ENCODE peak calls at places on chromosome 19, in ten cellular contexts. H is CD8-positive, alpha-beta T cell; E is Panc1; Q is H1; B is GM23338; C is mammary epithelial cell; M is endodermal cell; S is body of pancreas; X is keratinocyte; Y is stomach. W is an unnamed sample.

GRCh38 chr19:35355851-35356460 is 2.3 kb upstream of the FFAR3 start:
- DNase-seq in H (no peak), E (no peak), Q (no peak), B (peak; percentile 26), C (no peak), M (peak; percentile 49), S (no peak), X (no peak), Y (no peak), W (peak; percentile 46)

GRCh38 chr19:5519076-5519475 is 48.7 kb downstream of the TINCR start:
- DNase-seq in H (no peak), E (no peak), Q (no peak), B (no peak), C (no peak), M (no peak), S (no peak), X (no peak), Y (no peak), W (no peak)

GRCh38 chr19:3506384-3507340 is 551 bp downstream of the FZR1 start:
- DNase-seq in H (no peak), E (no peak), Q (no peak), B (peak; percentile 52), C (peak; percentile 40), M (peak; percentile 66), S (peak; percentile 55), X (no peak), Y (peak; percentile 30), W (peak; percentile 82)

GRCh38 chr19:6259312-6259861 is 20.4 kb downstream of the MLLT1 start:
- DNase-seq in H (no peak), E (no peak), Q (no peak), B (no peak), C (no peak), M (no peak), S (no peak), X (no peak), Y (no peak), W (no peak)

GRCh38 chr19:32866564-32867265 is 2.9 kb downstream of the SLC7A9 start:
- DNase-seq in H (no peak), E (no peak), Q (no peak), B (no peak), C (no peak), M (no peak), S (no peak), X (no peak), Y (no peak), W (peak; percentile 46)

GRCh38 chr19:18518639-18519038 is 3.2 kb downstream of the ELL start:
- DNase-seq in H (no peak), E (no peak), Q (no peak), B (no peak), C (no peak), M (no peak), S (no peak), X (no peak), Y (no peak), W (no peak)

GRCh38 chr19:32373614-32374295 is 28.3 kb downstream of the ZNF507 start:
- DNase-seq in H (no peak), E (peak; percentile 100), Q (no peak), B (no peak), C (peak; percentile 96), M (no peak), S (peak; percentile 44), X (peak; percentile 89), Y (peak; percentile 27), W (no peak)

GRCh38 chr19:4911314-4911713 is 2.0 kb downstream of the UHRF1 start:
- DNase-seq in H (no peak), E (no peak), Q (no peak), B (no peak), C (no peak), M (no peak), S (no peak), X (no peak), Y (no peak), W (no peak)

GRCh38 chr19:57558525-57558924 is 1.1 kb downstream of the ZNF550 start:
- DNase-seq in H (no peak), E (no peak), Q (no peak), B (peak; percentile 15), C (no peak), M (no peak), S (no peak), X (no peak), Y (no peak), W (peak; percentile 36)

GRCh38 chr19:23116802-23117571 is at the start of gene ZNF730:
- DNase-seq in H (peak; percentile 33), E (no peak), Q (peak; percentile 66), B (peak; percentile 81), C (peak; percentile 80), M (peak; percentile 99), S (peak; percentile 37), X (no peak), Y (no peak), W (peak; percentile 88)

GRCh38 chr19:51760811-51761356 is at the start of gene FPR2:
- DNase-seq in H (no peak), E (no peak), Q (no peak), B (peak; percentile 41), C (no peak), M (peak; percentile 45), S (no peak), X (no peak), Y (no peak), W (no peak)

GRCh38 chr19:36876993-36877938 is 26.6 kb downstream of the ZNF345 start:
- DNase-seq in H (no peak), E (no peak), Q (no peak), B (peak; percentile 3), C (no peak), M (no peak), S (no peak), X (no peak), Y (no peak), W (no peak)

GRCh38 chr19:3389876-3390361 is 23.5 kb downstream of the NFIC start:
- DNase-seq in H (no peak), E (no peak), Q (no peak), B (peak; percentile 62), C (no peak), M (peak; percentile 76), S (peak; percentile 60), X (no peak), Y (peak; percentile 35), W (peak; percentile 90)

GRCh38 chr19:18408053-18408476 is 10.6 kb upstream of the LRRC25 start:
- DNase-seq in H (no peak), E (no peak), Q (no peak), B (peak; percentile 81), C (no peak), M (peak; percentile 90), S (peak; percentile 74), X (no peak), Y (peak; percentile 74), W (peak; percentile 83)

GRCh38 chr19:29674374-29675119 is 9.3 kb downstream of the PLEKHF1 start:
- DNase-seq in H (no peak), E (no peak), Q (no peak), B (no peak), C (no peak), M (no peak), S (no peak), X (no peak), Y (no peak), W (no peak)

GRCh38 chr19:50005428-50005827 is 19.7 kb downstream of the VRK3 start:
- DNase-seq in H (no peak), E (no peak), Q (no peak), B (no peak), C (no peak), M (no peak), S (no peak), X (no peak), Y (no peak), W (no peak)
- H3K4me3 ChIP-seq in H (no peak overlapping the region), E (no peak overlapping the region), Q (no peak overlapping the region), B (no peak overlapping the region), C (no peak overlapping the region), M (no peak overlapping the region), S (no peak overlapping the region), X (no peak overlapping the region), Y (no peak overlapping the region), W (no peak overlapping the region)

GRCh38 chr19:46494936-46495788 is 505 bp downstream of the PNMA8B start:
- DNase-seq in H (no peak), E (no peak), Q (no peak), B (peak; percentile 42), C (no peak), M (peak; percentile 71), S (no peak), X (no peak), Y (no peak), W (peak; percentile 67)
- H3K27me3 ChIP-seq in H (peaks cover 30% of the 10 kb centered on the region), E (no peaks in the 10 kb centered on the region), Q (peaks cover 48% of the 10 kb centered on the region), B (peaks cover 55% of the 10 kb centered on the region), C (no peaks in the 10 kb centered on the region), M (peaks cover 44% of the 10 kb centered on the region), S (no peaks in the 10 kb centered on the region), X (peaks cover 26% of the 10 kb centered on the region), Y (peaks cover 3% of the 10 kb centered on the region), W (peaks cover 46% of the 10 kb centered on the region)

DNA sequence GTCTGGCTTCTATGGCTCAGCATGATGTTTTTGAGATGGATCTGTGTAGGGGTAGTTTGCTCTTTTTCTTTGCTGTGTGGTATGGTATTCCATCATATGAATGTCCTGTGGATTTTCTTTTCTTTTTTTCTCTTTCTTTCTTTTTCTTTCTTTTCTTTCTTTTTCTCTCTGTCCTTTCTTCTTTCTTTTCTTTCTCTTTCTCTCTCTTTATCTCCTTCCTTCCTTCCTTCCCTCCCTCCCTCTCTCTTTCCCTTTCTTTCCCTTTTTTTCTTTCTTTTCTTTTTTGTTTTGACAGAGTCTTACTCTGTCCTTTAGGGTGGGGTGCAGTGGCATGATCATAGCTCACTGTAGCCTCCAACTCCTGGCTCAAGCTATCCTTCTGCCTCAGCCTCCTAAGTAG is 9.0 kb upstream of the HNRNPUL1 start:
- DNase-seq in H (no peak), E (no peak), Q (no peak), B (no peak), C (no peak), M (no peak), S (no peak), X (no peak), Y (no peak), W (no peak)
- H3K36me3 ChIP-seq in H (no peaks in the 10 kb centered on the region), E (peaks cover 6% of the 10 kb centered on the region), Q (peaks cover 46% of the 10 kb centered on the region), B (peaks cover 6% of the 10 kb centered on the region), C (peaks cover 57% of the 10 kb centered on the region), M (peaks cover 4% of the 10 kb centered on the region), S (no peaks in the 10 kb centered on the region), X (peaks cover 33% of the 10 kb centered on the region), Y (peaks cover 99% of the 10 kb centered on the region), W (peaks cover 21% of the 10 kb centered on the region)

GRCh38 chr19:1169921-1170885 is 3.9 kb downstream of the SBNO2 start:
- DNase-seq in H (no peak), E (no peak), Q (no peak), B (no peak), C (peak; percentile 79), M (no peak), S (no peak), X (no peak), Y (peak; percentile 56), W (no peak)

GRCh38 chr19:1166872-1167573 is 7.0 kb downstream of the SBNO2 start:
- DNase-seq in H (no peak), E (no peak), Q (no peak), B (no peak), C (no peak), M (no peak), S (no peak), X (no peak), Y (no peak), W (no peak)

GRCh38 chr19:1168562-1168873 is 5.5 kb downstream of the SBNO2 start:
- DNase-seq in H (no peak), E (no peak), Q (no peak), B (no peak), C (no peak), M (no peak), S (no peak), X (no peak), Y (no peak), W (no peak)

GRCh38 chr19:1168877-1169791 is 4.9 kb downstream of the SBNO2 start:
- DNase-seq in H (no peak), E (no peak), Q (no peak), B (no peak), C (peak; percentile 92), M (no peak), S (peak; percentile 51), X (no peak), Y (peak; percentile 82), W (peak; percentile 51)

GRCh38 chr19:1167687-1168561 is 6.1 kb downstream of the SBNO2 start:
- DNase-seq in H (no peak), E (no peak), Q (no peak), B (no peak), C (no peak), M (no peak), S (no peak), X (no peak), Y (no peak), W (no peak)
- H3K4me3 ChIP-seq in H (no peak overlapping the region), E (peak overlapping the region; percentile 73), Q (no peak overlapping the region), B (no peak overlapping the region), C (peak overlapping the region; percentile 67), M (no peak overlapping the region), S (no peak overlapping the region), X (peak overlapping the region; percentile 72), Y (peak overlapping the region; percentile 33), W (no peak overlapping the region)

W was measured in H7.